ENCODE peak calls at places on chromosomes 11 and 22, in four cellular contexts. A, D, J and E are unnamed samples.

GRCh38 chr22:19877626-19878339 is 23.1 kb upstream of the GNB1L start:
- DNase-seq in A (no peak), D (peak; percentile 72), J (no peak), E (no peak)

GRCh38 chr11:4059424-4059823 is 35.2 kb upstream of the RRM1 start:
- DNase-seq in A (no peak), D (no peak), J (no peak), E (no peak)

GRCh38 chr11:47607380-47607779 is 13.2 kb upstream of the C1QTNF4 start:
- DNase-seq in A (no peak), D (peak; percentile 94), J (no peak), E (no peak)

GRCh38 chr22:20479612-20480196 is 15.9 kb downstream of the KLHL22 start:
- DNase-seq in A (no peak), D (peak; percentile 68), J (no peak), E (no peak)

GRCh38 chr22:36982136-36982535 is 37.1 kb downstream of the TST start:
- DNase-seq in A (no peak), D (no peak), J (no peak), E (no peak)

GRCh38 chr22:16783930-16784354 is 41.3 kb downstream of the XKR3 start:
- DNase-seq in A (no peak), D (no peak), J (no peak), E (no peak)

GRCh38 chr11:57085604-57086003 is 96.1 kb upstream of the LRRC55 start:
- DNase-seq in A (no peak), D (no peak), J (no peak), E (no peak)

GRCh38 chr11:118435233-118435892 is 929 bp upstream of the KMT2A start:
- DNase-seq in A (peak; percentile 46), D (peak; percentile 40), J (peak; percentile 66), E (peak; percentile 50)

GRCh38 chr11:119052163-119052814 is 4.7 kb downstream of the HYOU1 start:
- DNase-seq in A (no peak), D (no peak), J (no peak), E (no peak)

GRCh38 chr11:127034973-127035372 is 34.4 kb upstream of the KIRREL3 start:
- DNase-seq in A (no peak), D (no peak), J (no peak), E (no peak)

GRCh38 chr11:34356918-34357645 is 728 bp downstream of the ABTB2 start:
- DNase-seq in A (peak; percentile 56), D (peak; percentile 64), J (peak; percentile 36), E (peak; percentile 53)

GRCh38 chr11:72221386-72221785 is 3.2 kb upstream of the INPPL1 start:
- DNase-seq in A (no peak), D (no peak), J (no peak), E (no peak)

GRCh38 chr11:63490551-63491239 is at the start of gene PLAAT5:
- DNase-seq in A (peak; percentile 35), D (peak; percentile 37), J (no peak), E (peak; percentile 81)

GRCh38 chr11:103624708-103625623 is 411.5 kb upstream of the DDI1 start:
- DNase-seq in A (no peak), D (peak; percentile 69), J (no peak), E (no peak)

GRCh38 chr11:77548552-77549439 is 41.0 kb upstream of the AQP11 start:
- DNase-seq in A (no peak), D (peak; percentile 55), J (no peak), E (no peak)

GRCh38 chr11:127000291-127000968 is at the start of gene KIRREL3:
- DNase-seq in A (no peak), D (no peak), J (peak; percentile 22), E (no peak)

GRCh38 chr11:93611836-93612677 is 49.4 kb upstream of the CEP295 start:
- DNase-seq in A (no peak), D (no peak), J (no peak), E (no peak)

GRCh38 chr11:46555269-46556054 is 38.4 kb downstream of the AMBRA1 start:
- DNase-seq in A (no peak), D (peak; percentile 69), J (no peak), E (no peak)

GRCh38 chr11:130217133-130217631 is 57.6 kb downstream of the ST14 start:
- DNase-seq in A (no peak), D (no peak), J (no peak), E (no peak)